ENCODE peak calls at places on chromosomes 6 and 20, in ten cellular contexts. X is WERI-Rb-1, P is heart left ventricle, Y is body of pancreas, G is stomach, W is cardiac fibroblast, U is tibial artery, J is tibial nerve, E is AG04449, L is left ventricle myocardium inferior. Q is an unnamed sample.

GRCh38 chr6:154926366-154926765 is 68.7 kb upstream of the TIAM2 start:
- DNase-seq in J (no peak), Y (no peak), G (no peak), P (no peak), U (no peak), L (no peak), X (no peak), W (no peak), E (no peak), Q (no peak)

GRCh38 chr20:53897884-53898557 is 172.4 kb downstream of the BCAS1 start:
- DNase-seq in G (peak; percentile 35), E (no peak), X (no peak), J (no peak), U (peak; percentile 10), L (no peak), Y (no peak), P (peak; percentile 41), W (no peak), Q (no peak)

GRCh38 chr6:79157961-79158644 is 76.4 kb downstream of the HMGN3 start:
- DNase-seq in P (no peak), L (no peak), Y (no peak), E (no peak), J (no peak), G (no peak), U (no peak), X (no peak), W (no peak), Q (no peak)

GRCh38 chr6:105226598-105227291 is 46.9 kb upstream of the POPDC3 start:
- DNase-seq in L (no peak), U (no peak), X (no peak), W (peak; percentile 19), Y (no peak), J (no peak), P (no peak), G (no peak), E (no peak), Q (no peak)

GRCh38 chr6:169843991-169844390 is 92.6 kb downstream of the ERMARD start:
- DNase-seq in L (no peak), G (peak; percentile 17), U (no peak), W (no peak), Y (no peak), X (no peak), J (no peak), P (no peak), E (no peak), Q (no peak)

GRCh38 chr6:27059621-27060425 is 187.7 kb upstream of the PRSS16 start:
- DNase-seq in G (no peak), Y (no peak), X (no peak), J (no peak), E (no peak), U (no peak), W (no peak), P (no peak), L (no peak), Q (no peak)

GRCh38 chr6:42156638-42157037 is 14.2 kb upstream of the C6orf132 start:
- DNase-seq in X (no peak), L (no peak), Y (no peak), W (no peak), U (no peak), J (no peak), P (no peak), G (no peak), E (no peak), Q (no peak)

GRCh38 chr20:41717464-41717863 is 99.3 kb upstream of the CHD6 start:
- DNase-seq in G (peak; percentile 51), J (no peak), P (no peak), W (peak; percentile 15), U (no peak), X (peak; percentile 83), L (no peak), E (no peak), Y (no peak), Q (no peak)

GRCh38 chr6:147022041-147022440 is 182.2 kb upstream of the STXBP5 start:
- DNase-seq in L (no peak), Y (no peak), G (no peak), E (no peak), J (no peak), W (peak; percentile 46), U (no peak), X (no peak), P (no peak), Q (peak; percentile 70)

GRCh38 chr6:147017153-147017552 is 187.1 kb upstream of the STXBP5 start:
- DNase-seq in X (no peak), Y (no peak), E (no peak), J (no peak), P (no peak), G (no peak), W (no peak), L (no peak), U (no peak), Q (no peak)

GRCh38 chr6:147015674-147016073 is 188.5 kb upstream of the STXBP5 start:
- DNase-seq in Y (no peak), W (no peak), X (no peak), E (no peak), P (no peak), J (no peak), L (no peak), G (no peak), U (no peak), Q (no peak)

GRCh38 chr6:147016440-147016839 is 187.8 kb upstream of the STXBP5 start:
- DNase-seq in P (no peak), Y (no peak), W (no peak), J (no peak), U (no peak), L (no peak), G (no peak), X (no peak), E (no peak), Q (no peak)
- TF ChIP-seq CTCF in P (no peak), Y (no peak), W (no peak), J (no peak), U (no peak), L (no peak), G (no peak), X (no peak), E (no peak), Q (no peak)

GRCh38 chr6:75723382-75723781 is 25.7 kb upstream of the MYO6 start:
- DNase-seq in J (no peak), G (no peak), W (no peak), U (no peak), E (no peak), X (no peak), Y (no peak), L (no peak), P (no peak), Q (no peak)

GRCh38 chr6:75727206-75727605 is 21.8 kb upstream of the MYO6 start:
- DNase-seq in W (no peak), U (no peak), P (no peak), G (no peak), E (no peak), J (no peak), Y (no peak), X (no peak), L (no peak), Q (no peak)
- H3K4me3 ChIP-seq in W (no peak overlapping the region), U (no peak overlapping the region), P (no peak overlapping the region), G (no peak overlapping the region), E (no peak overlapping the region), J (no peak overlapping the region), Y (no peak overlapping the region), X (no peak overlapping the region), L (no peak overlapping the region), Q (no peak overlapping the region)

DNA sequence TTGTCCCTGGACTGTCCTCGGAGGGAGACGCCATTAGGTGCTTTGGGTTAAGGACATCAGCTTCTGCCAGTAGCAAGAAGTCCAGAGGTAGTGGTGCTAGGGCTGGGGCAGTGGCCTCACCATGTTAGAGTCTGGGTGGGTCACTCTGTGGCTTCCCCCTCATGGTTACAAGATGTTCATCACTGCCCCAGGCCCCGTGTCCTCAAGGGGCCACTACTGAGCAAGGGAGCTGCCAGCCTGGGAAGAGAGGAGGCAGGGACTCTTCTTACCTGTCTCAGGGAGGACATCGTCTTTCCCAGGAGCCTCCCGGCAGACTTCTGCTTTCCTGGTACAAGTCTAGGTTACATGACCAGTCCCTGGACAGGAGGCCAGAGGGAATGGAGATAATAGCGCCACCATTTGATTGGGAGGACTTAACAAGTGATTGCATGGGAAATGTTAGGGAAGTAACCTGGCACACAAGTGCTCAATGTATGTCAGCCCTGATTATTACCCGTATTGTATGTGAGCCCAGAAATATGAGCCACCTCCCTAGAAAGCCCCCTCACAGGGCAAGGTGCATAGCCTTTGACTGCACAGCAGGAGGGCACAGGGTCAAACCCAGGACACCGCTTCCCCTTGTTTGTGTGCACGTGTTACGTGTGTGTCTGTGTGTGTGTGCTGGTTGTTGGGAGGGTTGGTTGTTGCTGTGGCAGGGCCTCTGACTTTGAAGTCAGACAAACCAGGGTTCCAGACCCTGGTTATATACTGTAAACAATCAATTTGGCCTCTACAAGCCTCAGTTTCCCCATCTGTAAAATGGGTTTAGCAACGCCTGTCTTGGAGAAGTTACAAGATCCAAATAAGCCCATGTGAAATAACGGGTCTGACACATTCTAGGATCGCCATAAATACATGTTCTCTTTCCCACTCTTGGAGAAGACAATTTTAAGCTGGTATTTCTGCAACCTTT is 30.0 kb downstream of the SIRPA start:
- DNase-seq in X (no peak), P (no peak), U (no peak), Y (no peak), W (no peak), G (no peak), J (no peak), E (no peak), L (no peak), Q (no peak)
- TF ChIP-seq CTCF in X (no peak), P (no peak), U (no peak), Y (no peak), W (no peak), G (no peak), J (no peak), E (no peak), L (no peak), Q (no peak)

GRCh38 chr20:653110-653589 is at the start of gene SRXN1:
- DNase-seq in U (peak; percentile 94), W (peak; percentile 94), X (peak; percentile 92), L (peak; percentile 94), Y (peak; percentile 93), P (peak; percentile 94), J (peak; percentile 77), E (peak; percentile 31), G (peak; percentile 94), Q (peak; percentile 70)

GRCh38 chr20:652611-653109 is 340 bp downstream of the SRXN1 start:
- DNase-seq in U (no peak), J (no peak), P (no peak), E (no peak), W (peak; percentile 50), G (peak; percentile 33), X (peak; percentile 53), L (no peak), Y (peak; percentile 44), Q (no peak)

GRCh38 chr20:650954-651353 is 2.0 kb downstream of the SRXN1 start:
- DNase-seq in X (no peak), U (no peak), G (no peak), W (no peak), L (no peak), J (no peak), Y (no peak), E (no peak), P (no peak), Q (no peak)

GRCh38 chr20:650281-650680 is 2.7 kb downstream of the SRXN1 start:
- DNase-seq in L (no peak), Y (no peak), W (no peak), X (no peak), U (no peak), E (no peak), J (no peak), P (no peak), G (no peak), Q (no peak)

DNA sequence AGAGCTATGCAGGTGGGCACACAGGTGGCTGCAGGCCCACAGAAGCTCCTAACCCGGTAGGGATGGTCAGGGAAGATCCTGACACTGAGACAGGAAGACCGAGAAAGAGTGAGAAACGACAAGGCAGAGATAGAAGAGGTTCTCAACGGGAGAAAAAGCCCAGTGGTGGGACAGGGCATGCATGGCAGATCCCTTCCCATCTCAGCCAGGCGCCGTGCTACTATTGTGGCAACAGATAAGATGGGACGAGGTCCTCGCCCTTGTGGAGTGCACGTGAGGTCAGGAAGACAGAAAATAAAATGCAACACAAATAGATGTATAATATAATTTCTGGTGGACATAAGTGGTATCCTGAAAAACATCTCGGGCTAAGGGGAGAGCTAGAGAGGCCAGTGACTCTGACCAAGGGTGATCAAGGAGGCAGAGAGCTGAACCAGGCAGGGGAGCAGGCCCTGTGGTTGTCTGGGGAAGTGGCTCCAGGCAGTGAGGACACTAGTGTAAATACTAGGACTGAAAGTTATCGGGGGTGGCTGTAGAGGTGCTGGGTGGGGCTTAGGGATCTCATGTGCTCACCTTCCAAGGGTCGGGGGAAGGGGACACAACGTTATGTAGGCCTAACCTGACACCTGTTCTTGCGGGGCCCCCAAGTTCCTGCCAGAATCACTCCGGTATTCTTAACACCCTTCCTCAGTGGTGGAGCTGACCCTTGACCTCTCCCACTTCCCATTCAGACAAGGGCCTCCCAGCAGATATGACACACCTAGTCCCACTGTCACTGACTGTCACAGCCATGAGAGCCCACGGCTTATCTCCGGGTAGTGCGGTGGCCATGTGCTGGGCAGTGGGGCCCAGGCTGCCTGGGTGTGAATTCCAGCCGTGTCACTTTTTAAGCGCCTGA is 1.0 kb downstream of the SRXN1 start:
- DNase-seq in P (no peak), U (no peak), G (no peak), E (no peak), W (no peak), Y (no peak), L (no peak), J (no peak), X (no peak), Q (no peak)
- H3K4me3 ChIP-seq in P (peak overlapping the region; percentile 66), U (peak overlapping the region; percentile 86), G (peak overlapping the region; percentile 93), E (peak overlapping the region; percentile 93), W (peak overlapping the region; percentile 89), Y (peak overlapping the region; percentile 37), L (peak overlapping the region; percentile 86), J (peak overlapping the region; percentile 70), X (peak overlapping the region; percentile 51), Q (peak overlapping the region; percentile 78)